ENCODE peak calls at places on chromosome 20, in nine cellular contexts. V is CD8-positive, alpha-beta memory T cell; O is colonic mucosa; N is right cardiac atrium; F is trophoblast cell; Z is ascending aorta; H is testis; E is transverse colon; K is mesenchymal stem cell. R is an unnamed sample.

GRCh38 chr20:26216025-26216424 is 519.4 kb upstream of the ZNF337 start:
- DNase-seq in O (no peak), F (no peak), H (no peak), V (no peak), N (no peak), K (no peak), Z (no peak), E (no peak), R (no peak)

GRCh38 chr20:20624914-20625313 is 87.5 kb downstream of the RALGAPA2 start:
- DNase-seq in H (no peak), V (no peak), K (no peak), O (no peak), F (no peak), E (no peak), N (no peak), Z (no peak), R (no peak)

GRCh38 chr20:32792316-32792715 is 27.4 kb upstream of the MAPRE1 start:
- DNase-seq in F (no peak), H (peak; percentile 32), N (no peak), O (no peak), K (peak; percentile 10), E (no peak), V (peak; percentile 8), Z (no peak), R (no peak)

GRCh38 chr20:63538204-63539091 is 1.3 kb upstream of the PTK6 start:
- DNase-seq in Z (no peak), V (no peak), F (peak; percentile 39), N (no peak), K (peak; percentile 60), E (peak; percentile 93), H (no peak), O (peak; percentile 95), R (no peak)

GRCh38 chr20:43669332-43669731 is 2.4 kb downstream of the MYBL2 start:
- DNase-seq in Z (no peak), O (no peak), V (no peak), H (no peak), E (no peak), K (peak; percentile 27), F (no peak), N (no peak), R (no peak)

GRCh38 chr20:15012551-15012950 is 675.1 kb upstream of the FLRT3 start:
- DNase-seq in H (no peak), K (no peak), Z (no peak), N (no peak), F (no peak), E (no peak), V (no peak), O (no peak), R (no peak)

GRCh38 chr20:36408219-36408618 is 102.1 kb downstream of the DLGAP4 start:
- DNase-seq in K (no peak), V (no peak), F (no peak), E (peak; percentile 28), O (peak; percentile 49), Z (no peak), N (peak; percentile 29), H (no peak), R (no peak)

GRCh38 chr20:56750430-56750829 is 121.3 kb downstream of the TFAP2C start:
- DNase-seq in E (no peak), K (no peak), Z (no peak), H (peak; percentile 82), N (no peak), F (peak; percentile 91), V (no peak), O (no peak), R (no peak)

GRCh38 chr20:58512808-58513552 is 2.2 kb downstream of the APCDD1L start:
- DNase-seq in K (no peak), V (no peak), H (no peak), E (no peak), O (no peak), F (no peak), Z (peak; percentile 53), N (peak; percentile 51), R (no peak)

GRCh38 chr20:41649489-41649888 is 31.3 kb upstream of the CHD6 start:
- DNase-seq in Z (no peak), V (no peak), K (no peak), F (no peak), E (no peak), O (peak; percentile 26), N (no peak), H (no peak), R (no peak)

GRCh38 chr20:41981746-41982145 is 363.6 kb upstream of the CHD6 start:
- DNase-seq in Z (no peak), N (no peak), H (no peak), V (no peak), K (no peak), F (no peak), O (no peak), E (no peak), R (no peak)

GRCh38 chr20:11807070-11807741 is 110.5 kb upstream of the BTBD3 start:
- DNase-seq in E (no peak), K (peak; percentile 61), N (no peak), O (no peak), H (no peak), Z (no peak), V (no peak), F (peak; percentile 78), R (no peak)

GRCh38 chr20:57831992-57832585 is 122.3 kb upstream of the PMEPA1 start:
- DNase-seq in O (no peak), Z (no peak), N (no peak), K (no peak), E (no peak), H (no peak), V (no peak), F (no peak), R (no peak)

GRCh38 chr20:420721-421574 is 12.8 kb downstream of the RBCK1 start:
- DNase-seq in F (peak; percentile 35), H (peak; percentile 48), V (no peak), Z (no peak), K (no peak), O (peak; percentile 85), N (no peak), E (peak; percentile 92), R (no peak)

GRCh38 chr20:63457737-63458136 is 14.7 kb downstream of the KCNQ2 start:
- DNase-seq in Z (no peak), H (no peak), O (no peak), N (no peak), V (no peak), E (no peak), F (peak; percentile 26), K (no peak), R (no peak)

GRCh38 chr20:53917145-53918009 is 153.0 kb downstream of the BCAS1 start:
- DNase-seq in E (peak; percentile 59), H (peak; percentile 64), V (no peak), F (peak; percentile 60), O (peak; percentile 69), N (peak; percentile 66), K (peak; percentile 84), Z (peak; percentile 45), R (peak; percentile 34)

GRCh38 chr20:40694246-40694645 is 5.2 kb upstream of the MAFB start:
- DNase-seq in E (no peak), V (no peak), Z (no peak), K (no peak), O (no peak), H (no peak), N (no peak), F (no peak), R (no peak)

GRCh38 chr20:57421258-57422220 is 30.3 kb downstream of the RBM38 start:
- DNase-seq in V (no peak), N (no peak), E (no peak), H (no peak), Z (no peak), K (no peak), O (no peak), F (no peak), R (no peak)

GRCh38 chr20:37291724-37292126 is 2.3 kb downstream of the MANBAL start:
- DNase-seq in K (no peak), V (no peak), N (no peak), E (no peak), O (no peak), H (no peak), Z (no peak), F (no peak), R (no peak)

DNA sequence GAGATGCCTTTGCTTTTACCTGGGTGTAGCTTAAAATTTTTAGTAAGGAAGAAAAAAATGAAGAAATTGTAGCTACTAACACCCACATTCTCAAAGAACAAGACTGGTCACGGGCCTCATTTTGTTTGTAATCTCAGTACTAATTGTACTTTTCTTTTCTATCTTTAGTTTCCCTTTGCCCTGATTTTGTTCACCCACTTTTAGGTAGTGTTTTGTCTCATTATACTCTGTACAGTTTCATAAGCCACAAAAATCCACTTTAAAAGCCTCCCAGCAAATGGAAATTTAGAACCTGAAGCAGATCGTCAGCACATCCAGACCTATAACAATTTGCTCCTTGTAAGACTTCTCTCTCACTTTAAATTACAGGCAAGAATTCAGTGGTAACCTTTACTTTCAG is 43.3 kb downstream of the TP53INP2 start:
- DNase-seq in H (no peak), Z (no peak), K (no peak), N (no peak), E (no peak), V (no peak), F (no peak), O (no peak), R (no peak)
- H3K4me3 ChIP-seq in H (no peak overlapping the region), Z (no peak overlapping the region), K (no peak overlapping the region), N (no peak overlapping the region), E (no peak overlapping the region), V (no peak overlapping the region), F (no peak overlapping the region), O (no peak overlapping the region), R (no peak overlapping the region)

GRCh38 chr20:25035924-25036323 is 22.0 kb downstream of the ACSS1 start:
- DNase-seq in K (no peak), O (no peak), F (no peak), H (peak; percentile 47), E (no peak), V (peak; percentile 5), Z (no peak), N (no peak), R (no peak)
- H3K4me1 ChIP-seq in K (peaks cover 22% of the 10 kb centered on the region), O (peaks cover 52% of the 10 kb centered on the region), F (no peaks in the 10 kb centered on the region), H (peaks cover 98% of the 10 kb centered on the region), E (peaks cover 79% of the 10 kb centered on the region), V (peaks cover 45% of the 10 kb centered on the region), Z (peaks cover 74% of the 10 kb centered on the region), N (peaks cover 48% of the 10 kb centered on the region), R (peaks cover 43% of the 10 kb centered on the region)

DNA sequence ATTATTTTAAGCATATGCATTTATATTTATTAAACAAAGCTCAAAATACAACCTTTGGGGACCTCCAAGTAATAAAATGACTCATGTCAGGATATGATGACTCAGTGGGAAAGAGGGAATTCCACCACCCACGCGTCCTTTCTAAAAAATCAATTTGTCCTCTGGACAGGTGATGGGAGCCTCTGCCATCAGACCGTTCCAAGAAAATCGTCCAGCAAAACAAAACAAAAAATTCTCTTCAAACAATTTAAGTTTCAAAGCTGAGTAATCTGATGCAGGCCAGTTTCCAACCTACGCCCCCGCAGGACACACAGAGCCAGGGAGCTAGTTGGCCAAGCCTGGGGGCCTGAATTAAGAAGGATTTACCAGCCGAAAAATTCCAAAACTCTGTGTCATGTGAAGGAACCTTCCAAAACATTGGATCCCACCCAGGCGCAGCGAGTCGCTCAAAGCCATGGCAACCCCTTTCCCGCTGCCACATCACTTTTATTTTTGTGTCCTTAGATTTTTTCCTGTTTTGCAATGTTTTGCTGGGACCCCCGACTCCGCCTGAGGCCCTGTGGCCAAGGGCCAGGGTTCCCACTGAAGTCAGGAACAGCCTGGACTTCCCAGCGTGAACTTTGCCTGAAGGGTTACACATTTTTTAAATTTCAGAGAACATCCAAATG is 95.3 kb downstream of the NFATC2 start:
- DNase-seq in E (peak; percentile 44), Z (peak; percentile 33), O (peak; percentile 40), N (peak; percentile 68), V (no peak), H (peak; percentile 76), F (peak; percentile 89), K (peak; percentile 93), R (peak; percentile 85)
- H3K4me3 ChIP-seq in E (no peak overlapping the region), Z (no peak overlapping the region), O (no peak overlapping the region), N (no peak overlapping the region), V (no peak overlapping the region), H (no peak overlapping the region), F (no peak overlapping the region), K (peak overlapping the region; percentile 52), R (no peak overlapping the region)

GRCh38 chr20:10667077-10667401 is 6.8 kb downstream of the JAG1 start:
- DNase-seq in F (no peak), K (no peak), O (no peak), H (no peak), Z (no peak), V (no peak), N (peak; percentile 68), E (no peak), R (no peak)
- H3K4me1 ChIP-seq in F (peaks cover 37% of the 10 kb centered on the region), K (peaks cover 21% of the 10 kb centered on the region), O (peaks cover 15% of the 10 kb centered on the region), H (peaks cover 32% of the 10 kb centered on the region), Z (peaks cover 61% of the 10 kb centered on the region), V (no peaks in the 10 kb centered on the region), N (peaks cover 30% of the 10 kb centered on the region), E (peaks cover 38% of the 10 kb centered on the region), R (peaks cover 13% of the 10 kb centered on the region)